ENCODE peak calls at places on chromosomes 4 and X, in six cellular contexts. One of them, this sample, is unnamed.

GRCh38 chr4:65310586-65310985 is 359.7 kb downstream of the EPHA5 start:
- DNase-seq in hepatocyte: no peak
- DNase-seq in lung: no peak
- DNase-seq in body of pancreas: no peak
- DNase-seq in neural crest cell: no peak
- DNase-seq in mesothelial cell of epicardium: no peak
- DNase-seq in this sample: no peak

GRCh38 chr4:14596904-14597303 is 405.4 kb upstream of the CPEB2 start:
- DNase-seq in neural crest cell: no peak
- DNase-seq in lung: no peak
- DNase-seq in hepatocyte: no peak
- DNase-seq in mesothelial cell of epicardium: no peak
- DNase-seq in body of pancreas: no peak
- DNase-seq in this sample: no peak

GRCh38 chrX:147173586-147173985 is 359.0 kb upstream of the CXorf51A start:
- DNase-seq in neural crest cell: no peak
- DNase-seq in lung: no peak
- DNase-seq in mesothelial cell of epicardium: no peak
- DNase-seq in body of pancreas: no peak
- DNase-seq in hepatocyte: no peak
- DNase-seq in this sample: no peak

GRCh38 chr4:156201050-156201449 is 247.4 kb upstream of the CTSO start:
- DNase-seq in lung: no peak
- DNase-seq in body of pancreas: no peak
- DNase-seq in hepatocyte: no peak
- DNase-seq in neural crest cell: no peak
- DNase-seq in mesothelial cell of epicardium: no peak
- DNase-seq in this sample: no peak

GRCh38 chr4:133379681-133380438 is 230.8 kb downstream of the PCDH10 start:
- DNase-seq in hepatocyte: no peak
- DNase-seq in lung: no peak
- DNase-seq in mesothelial cell of epicardium: no peak
- DNase-seq in body of pancreas: no peak
- DNase-seq in neural crest cell: no peak
- DNase-seq in this sample: peak; percentile 60

GRCh38 chr4:133969202-133969873 is 232.3 kb downstream of the PABPC4L start:
- DNase-seq in mesothelial cell of epicardium: no peak
- DNase-seq in lung: no peak
- DNase-seq in body of pancreas: no peak
- DNase-seq in neural crest cell: no peak
- DNase-seq in hepatocyte: peak; percentile 13
- DNase-seq in this sample: no peak

GRCh38 chr4:166493828-166494432 is 620.9 kb downstream of the TLL1 start:
- DNase-seq in neural crest cell: no peak
- DNase-seq in mesothelial cell of epicardium: no peak
- DNase-seq in lung: no peak
- DNase-seq in body of pancreas: no peak
- DNase-seq in hepatocyte: peak; percentile 27
- DNase-seq in this sample: no peak

GRCh38 chr4:113289736-113290135 is 240.3 kb downstream of the ANK2 start:
- DNase-seq in body of pancreas: no peak
- DNase-seq in neural crest cell: no peak
- DNase-seq in hepatocyte: no peak
- DNase-seq in mesothelial cell of epicardium: no peak
- DNase-seq in lung: no peak
- DNase-seq in this sample: no peak

GRCh38 chrX:12721042-12721441 is 70.2 kb upstream of the PRPS2 start:
- DNase-seq in mesothelial cell of epicardium: no peak
- DNase-seq in body of pancreas: no peak
- DNase-seq in neural crest cell: peak; percentile 2
- DNase-seq in hepatocyte: peak; percentile 15
- DNase-seq in lung: no peak
- DNase-seq in this sample: no peak

GRCh38 chr4:158669310-158669709 is 2.4 kb downstream of the C4orf46 start:
- DNase-seq in hepatocyte: no peak
- DNase-seq in neural crest cell: no peak
- DNase-seq in lung: no peak
- DNase-seq in body of pancreas: no peak
- DNase-seq in mesothelial cell of epicardium: no peak
- DNase-seq in this sample: no peak

GRCh38 chrX:71543316-71543715 is 10.4 kb downstream of the OGT start:
- DNase-seq in hepatocyte: peak; percentile 25
- DNase-seq in mesothelial cell of epicardium: no peak
- DNase-seq in body of pancreas: no peak
- DNase-seq in neural crest cell: no peak
- DNase-seq in lung: no peak
- DNase-seq in this sample: no peak

GRCh38 chrX:54184474-54184873 is 1.4 kb upstream of the FAM120C start:
- DNase-seq in neural crest cell: no peak
- DNase-seq in mesothelial cell of epicardium: no peak
- DNase-seq in body of pancreas: no peak
- DNase-seq in hepatocyte: no peak
- DNase-seq in lung: no peak
- DNase-seq in this sample: no peak

GRCh38 chrX:136193771-136194170 is 46.4 kb downstream of the FHL1 start:
- DNase-seq in body of pancreas: no peak
- DNase-seq in lung: no peak
- DNase-seq in mesothelial cell of epicardium: no peak
- DNase-seq in neural crest cell: no peak
- DNase-seq in hepatocyte: no peak
- DNase-seq in this sample: no peak

GRCh38 chrX:80667967-80668366 is 141.7 kb downstream of the BRWD3 start:
- DNase-seq in mesothelial cell of epicardium: no peak
- DNase-seq in hepatocyte: no peak
- DNase-seq in body of pancreas: no peak
- DNase-seq in lung: no peak
- DNase-seq in neural crest cell: no peak
- DNase-seq in this sample: no peak

GRCh38 chrX:18099745-18100144 is 120.9 kb downstream of the BEND2 start:
- DNase-seq in hepatocyte: peak; percentile 5
- DNase-seq in mesothelial cell of epicardium: no peak
- DNase-seq in body of pancreas: no peak
- DNase-seq in lung: no peak
- DNase-seq in neural crest cell: no peak
- DNase-seq in this sample: no peak

GRCh38 chr4:35250771-35251170 is 993.5 kb downstream of the ARAP2 start:
- DNase-seq in lung: no peak
- DNase-seq in body of pancreas: no peak
- DNase-seq in neural crest cell: no peak
- DNase-seq in hepatocyte: no peak
- DNase-seq in mesothelial cell of epicardium: no peak
- DNase-seq in this sample: no peak

GRCh38 chr4:306551-306961 is 1.3 kb upstream of the ZNF732 start:
- DNase-seq in body of pancreas: no peak
- DNase-seq in mesothelial cell of epicardium: no peak
- DNase-seq in lung: no peak
- DNase-seq in neural crest cell: no peak
- DNase-seq in hepatocyte: no peak
- DNase-seq in this sample: no peak

GRCh38 chrX:129360175-129360574 is 163.1 kb downstream of the SMARCA1 start:
- DNase-seq in lung: no peak
- DNase-seq in neural crest cell: peak; percentile 52
- DNase-seq in hepatocyte: peak; percentile 53
- DNase-seq in mesothelial cell of epicardium: no peak
- DNase-seq in body of pancreas: peak; percentile 18
- DNase-seq in this sample: no peak

GRCh38 chrX:18574591-18574990 is 97.3 kb downstream of the RS1 start:
- DNase-seq in lung: no peak
- DNase-seq in mesothelial cell of epicardium: no peak
- DNase-seq in hepatocyte: no peak
- DNase-seq in body of pancreas: peak; percentile 13
- DNase-seq in neural crest cell: no peak
- DNase-seq in this sample: no peak

GRCh38 chr4:41430796-41431195 is 107.2 kb upstream of the LIMCH1 start:
- DNase-seq in lung: no peak
- DNase-seq in hepatocyte: no peak
- DNase-seq in mesothelial cell of epicardium: no peak
- DNase-seq in body of pancreas: no peak
- DNase-seq in neural crest cell: no peak
- DNase-seq in this sample: no peak

GRCh38 chr4:612052-612748 is 13.2 kb upstream of the PDE6B start:
- DNase-seq in neural crest cell: no peak
- DNase-seq in lung: no peak
- DNase-seq in mesothelial cell of epicardium: no peak
- DNase-seq in hepatocyte: no peak
- DNase-seq in body of pancreas: no peak
- DNase-seq in this sample: peak; percentile 72

GRCh38 chrX:72120798-72121197 is 10.9 kb downstream of the RTL5 start:
- DNase-seq in mesothelial cell of epicardium: no peak
- DNase-seq in neural crest cell: no peak
- DNase-seq in lung: no peak
- DNase-seq in hepatocyte: no peak
- DNase-seq in body of pancreas: no peak
- DNase-seq in this sample: no peak

GRCh38 chrX:4661771-4662170 is 948.3 kb upstream of the PRKX start:
- DNase-seq in neural crest cell: no peak
- DNase-seq in hepatocyte: no peak
- DNase-seq in lung: no peak
- DNase-seq in mesothelial cell of epicardium: no peak
- DNase-seq in body of pancreas: no peak
- DNase-seq in this sample: no peak

GRCh38 chr4:173074501-173074946 is 94.1 kb upstream of the GALNT7 start:
- DNase-seq in mesothelial cell of epicardium: no peak
- DNase-seq in lung: no peak
- DNase-seq in hepatocyte: peak; percentile 68
- DNase-seq in neural crest cell: no peak
- DNase-seq in body of pancreas: peak; percentile 52
- DNase-seq in this sample: no peak

GRCh38 chr4:47526281-47526680 is 41.2 kb downstream of the ATP10D start:
- DNase-seq in mesothelial cell of epicardium: no peak
- DNase-seq in lung: no peak
- DNase-seq in hepatocyte: no peak
- DNase-seq in body of pancreas: no peak
- DNase-seq in neural crest cell: no peak
- DNase-seq in this sample: no peak

GRCh38 chr4:139912423-139912822 is 241.6 kb downstream of the MAML3 start:
- DNase-seq in neural crest cell: no peak
- DNase-seq in lung: no peak
- DNase-seq in body of pancreas: no peak
- DNase-seq in hepatocyte: no peak
- DNase-seq in mesothelial cell of epicardium: no peak
- DNase-seq in this sample: no peak

GRCh38 chrX:129705377-129705925 is 33.3 kb upstream of the XPNPEP2 start:
- DNase-seq in lung: no peak
- DNase-seq in neural crest cell: no peak
- DNase-seq in body of pancreas: no peak
- DNase-seq in mesothelial cell of epicardium: no peak
- DNase-seq in hepatocyte: no peak
- DNase-seq in this sample: no peak

GRCh38 chr4:40335508-40335860 is 351 bp downstream of the CHRNA9 start:
- DNase-seq in neural crest cell: no peak
- DNase-seq in hepatocyte: no peak
- DNase-seq in lung: no peak
- DNase-seq in mesothelial cell of epicardium: no peak
- DNase-seq in body of pancreas: no peak
- DNase-seq in this sample: no peak

GRCh38 chr4:55549888-55550287 is 3.2 kb upstream of the CLOCK start:
- DNase-seq in mesothelial cell of epicardium: no peak
- DNase-seq in neural crest cell: no peak
- DNase-seq in lung: no peak
- DNase-seq in hepatocyte: peak; percentile 51
- DNase-seq in body of pancreas: no peak
- DNase-seq in this sample: no peak

GRCh38 chr4:55553442-55553841 is 6.7 kb upstream of the CLOCK start:
- DNase-seq in mesothelial cell of epicardium: no peak
- DNase-seq in neural crest cell: no peak
- DNase-seq in body of pancreas: no peak
- DNase-seq in hepatocyte: no peak
- DNase-seq in lung: peak; percentile 44
- DNase-seq in this sample: no peak

GRCh38 chr4:55560096-55560495 is 13.4 kb upstream of the CLOCK start:
- DNase-seq in lung: no peak
- DNase-seq in mesothelial cell of epicardium: no peak
- DNase-seq in body of pancreas: no peak
- DNase-seq in neural crest cell: no peak
- DNase-seq in hepatocyte: no peak
- DNase-seq in this sample: no peak

GRCh38 chr4:55554453-55555030 is 7.8 kb upstream of the CLOCK start:
- DNase-seq in neural crest cell: no peak
- DNase-seq in hepatocyte: peak; percentile 40
- DNase-seq in mesothelial cell of epicardium: no peak
- DNase-seq in lung: no peak
- DNase-seq in body of pancreas: no peak
- DNase-seq in this sample: no peak
- TF ChIP-seq CTCF in neural crest cell: no peak
- TF ChIP-seq CTCF in hepatocyte: peak; percentile 66
- TF ChIP-seq CTCF in mesothelial cell of epicardium: peak; percentile 47
- TF ChIP-seq CTCF in lung: no peak
- TF ChIP-seq CTCF in body of pancreas: peak; percentile 41
- TF ChIP-seq CTCF in this sample: peak; percentile 84

GRCh38 chr4:94571301-94571700 is 119.6 kb downstream of the PDLIM5 start:
- DNase-seq in neural crest cell: no peak
- DNase-seq in mesothelial cell of epicardium: no peak
- DNase-seq in lung: no peak
- DNase-seq in hepatocyte: no peak
- DNase-seq in body of pancreas: no peak
- DNase-seq in this sample: no peak
- TF ChIP-seq CTCF in neural crest cell: no peak
- TF ChIP-seq CTCF in mesothelial cell of epicardium: no peak
- TF ChIP-seq CTCF in lung: no peak
- TF ChIP-seq CTCF in hepatocyte: no peak
- TF ChIP-seq CTCF in body of pancreas: no peak
- TF ChIP-seq CTCF in this sample: no peak

GRCh38 chrX:108001218-108001814 is 19.1 kb upstream of the TEX13B start:
- DNase-seq in body of pancreas: no peak
- DNase-seq in mesothelial cell of epicardium: no peak
- DNase-seq in hepatocyte: peak; percentile 51
- DNase-seq in neural crest cell: no peak
- DNase-seq in lung: no peak
- DNase-seq in this sample: no peak
- TF ChIP-seq CTCF in body of pancreas: peak; percentile 24
- TF ChIP-seq CTCF in mesothelial cell of epicardium: peak; percentile 37
- TF ChIP-seq CTCF in hepatocyte: peak; percentile 44
- TF ChIP-seq CTCF in neural crest cell: peak; percentile 66
- TF ChIP-seq CTCF in lung: no peak
- TF ChIP-seq CTCF in this sample: peak; percentile 75

DNA sequence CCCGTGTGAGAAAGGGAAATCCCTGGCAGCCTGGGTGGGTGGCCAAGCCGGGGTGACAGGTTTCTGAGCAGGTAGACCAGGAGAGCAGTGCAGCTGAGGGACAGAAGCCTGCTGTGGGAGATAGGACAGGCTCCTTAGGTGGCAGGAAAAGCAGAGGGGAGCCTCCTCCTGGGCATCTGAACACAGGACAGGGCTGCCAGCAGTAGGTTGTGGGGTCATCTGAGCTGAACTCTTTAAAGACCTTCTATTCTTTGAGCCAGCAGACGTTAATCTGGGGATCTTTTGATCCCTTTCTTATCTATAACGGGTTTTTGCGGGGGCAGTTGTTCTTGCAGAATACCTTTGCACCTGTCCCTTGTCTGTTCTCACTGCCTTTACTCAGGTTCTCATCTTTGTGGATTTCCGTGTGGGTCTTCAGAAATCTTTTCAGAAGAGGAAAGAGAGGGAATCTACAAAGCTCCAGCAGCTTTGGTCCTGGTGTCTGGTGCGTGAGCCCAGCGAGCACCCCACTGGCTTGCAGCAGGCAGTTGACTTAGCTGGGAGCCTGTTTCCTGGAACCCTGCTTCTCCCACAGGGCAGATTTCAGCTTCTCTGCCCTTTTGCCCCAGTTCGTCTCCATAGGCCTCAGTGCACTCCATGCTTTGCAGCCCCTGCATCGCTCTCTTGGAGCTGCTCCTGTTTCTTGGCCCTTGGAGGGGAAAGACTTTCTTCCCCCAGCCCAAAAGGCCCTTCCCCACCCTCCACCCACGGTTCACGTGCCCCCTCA is 35.8 kb upstream of the TADA2B start:
- DNase-seq in neural crest cell: no peak
- DNase-seq in mesothelial cell of epicardium: no peak
- DNase-seq in hepatocyte: no peak
- DNase-seq in lung: no peak
- DNase-seq in body of pancreas: no peak
- DNase-seq in this sample: no peak
- TF ChIP-seq CTCF in neural crest cell: no peak
- TF ChIP-seq CTCF in mesothelial cell of epicardium: no peak
- TF ChIP-seq CTCF in hepatocyte: no peak
- TF ChIP-seq CTCF in lung: no peak
- TF ChIP-seq CTCF in body of pancreas: no peak
- TF ChIP-seq CTCF in this sample: no peak

This sample was measured in chondrocyte.